ENCODE peak calls at places on chromosomes 12 and 14, in nine cellular contexts. N is MCF 10A, M is AG04450, H is Peyer's patch, R is GM12865, P is endothelial cell, J is hepatocyte, Y is H9, S is HFF-Myc. Q is an unnamed sample.

GRCh38 chr14:68469208-68469713 is 323.6 kb downstream of the ZFP36L1 start:
- DNase-seq in N (no peak), J (no peak), S (no peak), P (no peak), H (no peak), Y (no peak), M (no peak), R (no peak), Q (no peak)

GRCh38 chr14:95267306-95267705 is 52.4 kb downstream of the CLMN start:
- DNase-seq in Y (no peak), P (no peak), M (no peak), H (no peak), J (no peak), N (no peak), S (no peak), R (peak), Q (no peak)

GRCh38 chr12:130661059-130661458 is 55.0 kb downstream of the RIMBP2 start:
- DNase-seq in R (no peak), M (no peak), N (no peak), J (no peak), Y (no peak), P (no peak), S (no peak), H (no peak), Q (no peak)

GRCh38 chr14:105529506-105530445 is 3.4 kb downstream of the TMEM121 start:
- DNase-seq in M (no peak), R (peak), H (peak), S (no peak), Y (no peak), J (peak), N (no peak), P (no peak), Q (peak)

GRCh38 chr12:89946518-89946917 is 237.9 kb upstream of the ATP2B1 start:
- DNase-seq in H (no peak), J (no peak), S (no peak), M (no peak), Y (no peak), R (no peak), N (no peak), P (no peak), Q (no peak)

GRCh38 chr12:28033538-28033915 is 61.0 kb upstream of the PTHLH start:
- DNase-seq in M (no peak), R (no peak), H (no peak), Y (no peak), J (no peak), N (peak), S (no peak), P (no peak), Q (no peak)

GRCh38 chr12:6195665-6196535 is 4.3 kb upstream of the CD9 start:
- DNase-seq in H (peak), J (peak), S (peak), P (peak), M (peak), N (peak), R (peak), Y (peak), Q (peak)

GRCh38 chr12:104521731-104522130 is 65.0 kb downstream of the CHST11 start:
- DNase-seq in P (no peak), N (peak), Y (no peak), R (no peak), J (no peak), H (no peak), M (no peak), S (no peak), Q (no peak)

GRCh38 chr12:82574191-82574590 is 112.5 kb upstream of the TMTC2 start:
- DNase-seq in H (no peak), P (no peak), R (no peak), M (no peak), J (no peak), N (no peak), S (no peak), Y (no peak), Q (no peak)

GRCh38 chr14:99475179-99475578 is 5.5 kb downstream of the SETD3 start:
- DNase-seq in Y (no peak), H (no peak), M (no peak), P (no peak), N (no peak), R (no peak), J (peak), S (no peak), Q (no peak)

GRCh38 chr12:12563529-12563928 is 866 bp upstream of the DUSP16 start:
- DNase-seq in J (no peak), P (no peak), M (no peak), S (no peak), Y (no peak), H (no peak), R (no peak), N (no peak), Q (no peak)

GRCh38 chr12:96237035-96237434 is 42.9 kb downstream of the ELK3 start:
- DNase-seq in H (no peak), P (no peak), N (no peak), M (no peak), S (no peak), R (no peak), J (no peak), Y (no peak), Q (no peak)

GRCh38 chr14:35045798-35046047 is 349 bp upstream of the FAM177A1 start:
- DNase-seq in R (no peak), P (no peak), Y (no peak), M (no peak), S (no peak), H (no peak), J (no peak), N (no peak), Q (no peak)

GRCh38 chr14:95255487-95255886 is 64.2 kb downstream of the CLMN start:
- DNase-seq in S (no peak), P (peak), N (peak), J (peak), Y (peak), R (peak), M (no peak), H (peak), Q (no peak)

GRCh38 chr12:115752913-115753726 is 524.4 kb downstream of the MED13L start:
- DNase-seq in R (peak), N (peak), M (peak), Y (peak), J (peak), H (no peak), P (peak), S (peak), Q (peak)

GRCh38 chr12:38711055-38711454 is 194.3 kb downstream of the CPNE8 start:
- DNase-seq in J (peak), N (no peak), S (no peak), R (peak), M (no peak), P (no peak), Y (no peak), H (no peak), Q (peak)

GRCh38 chr12:16347391-16348298 is at the start of gene MGST1:
- DNase-seq in J (peak), R (peak), P (peak), M (no peak), N (peak), S (no peak), Y (peak), H (no peak), Q (no peak)

GRCh38 chr12:91926810-91927209 is 218.8 kb downstream of the BTG1 start:
- DNase-seq in M (peak), S (peak), N (peak), J (peak), H (no peak), P (no peak), R (no peak), Y (no peak), Q (no peak)

GRCh38 chr14:75126121-75126544 is 715 bp downstream of the NEK9 start:
- DNase-seq in Y (no peak), R (peak), P (no peak), M (no peak), S (no peak), J (no peak), H (no peak), N (no peak), Q (peak)

GRCh38 chr14:87712386-87713113 is 280.4 kb downstream of the GALC start:
- DNase-seq in N (no peak), Y (no peak), H (no peak), R (no peak), M (no peak), S (no peak), P (no peak), J (peak), Q (no peak)

GRCh38 chr14:50559990-50560928 is at the start of gene ATL1:
- DNase-seq in P (peak), N (peak), M (peak), H (peak), Y (peak), J (peak), S (no peak), R (peak), Q (peak)

GRCh38 chr12:18703916-18704315 is 33.9 kb downstream of the PLCZ1 start:
- DNase-seq in Y (no peak), S (no peak), J (no peak), P (no peak), N (no peak), M (no peak), R (no peak), H (no peak), Q (no peak)

GRCh38 chr12:96185914-96186313 is 8.3 kb upstream of the ELK3 start:
- DNase-seq in R (no peak), Y (no peak), P (no peak), N (no peak), H (no peak), J (no peak), S (no peak), M (no peak), Q (no peak)

GRCh38 chr14:97354119-97354722 is 557.0 kb downstream of the VRK1 start:
- DNase-seq in M (no peak), P (no peak), R (no peak), J (no peak), Y (no peak), H (no peak), N (no peak), S (no peak), Q (no peak)

GRCh38 chr12:45863332-45863731 is 127.0 kb downstream of the SCAF11 start:
- DNase-seq in S (no peak), N (no peak), M (no peak), Y (no peak), P (no peak), J (no peak), H (no peak), R (no peak), Q (no peak)

GRCh38 chr14:53850714-53851296 is 105.8 kb downstream of the BMP4 start:
- DNase-seq in R (no peak), P (no peak), Y (no peak), S (peak), J (no peak), N (peak), M (no peak), H (no peak), Q (no peak)

GRCh38 chr12:482061-482460 is 22.3 kb downstream of the B4GALNT3 start:
- DNase-seq in N (no peak), J (no peak), S (no peak), R (no peak), M (no peak), P (no peak), Y (peak), H (no peak), Q (no peak)

GRCh38 chr14:59424707-59425106 is 40.5 kb downstream of the GPR135 start:
- DNase-seq in R (no peak), S (no peak), Y (no peak), H (no peak), J (no peak), P (no peak), M (no peak), N (no peak), Q (no peak)

GRCh38 chr12:43444940-43445564 is 107.0 kb downstream of the ADAMTS20 start:
- DNase-seq in S (peak), M (peak), Y (peak), P (peak), R (peak), H (no peak), J (peak), N (peak), Q (peak)

GRCh38 chr12:9806714-9807113 is 20.6 kb upstream of the KLRF1 start:
- DNase-seq in S (no peak), H (no peak), M (no peak), N (no peak), P (no peak), Y (no peak), R (no peak), J (no peak), Q (no peak)

GRCh38 chr14:83467811-83468210 is 1934.2 kb upstream of the SEL1L start:
- DNase-seq in N (no peak), H (no peak), R (no peak), M (no peak), Y (no peak), P (no peak), S (peak), J (no peak), Q (no peak)

GRCh38 chr14:73757381-73757780 is 43.2 kb upstream of the PNMA1 start:
- DNase-seq in P (no peak), N (no peak), M (no peak), S (no peak), J (no peak), R (peak), Y (no peak), H (no peak), Q (peak)

GRCh38 chr12:48927261-48927660 is 2.0 kb upstream of the FKBP11 start:
- DNase-seq in H (no peak), J (no peak), P (no peak), R (no peak), N (no peak), Y (no peak), S (no peak), M (peak), Q (no peak)
- TF ChIP-seq CTCF in H (no peak), J (no peak), P (no peak), R (no peak), N (no peak), Y (no peak), S (no peak), M (no peak), Q (no peak)

DNA sequence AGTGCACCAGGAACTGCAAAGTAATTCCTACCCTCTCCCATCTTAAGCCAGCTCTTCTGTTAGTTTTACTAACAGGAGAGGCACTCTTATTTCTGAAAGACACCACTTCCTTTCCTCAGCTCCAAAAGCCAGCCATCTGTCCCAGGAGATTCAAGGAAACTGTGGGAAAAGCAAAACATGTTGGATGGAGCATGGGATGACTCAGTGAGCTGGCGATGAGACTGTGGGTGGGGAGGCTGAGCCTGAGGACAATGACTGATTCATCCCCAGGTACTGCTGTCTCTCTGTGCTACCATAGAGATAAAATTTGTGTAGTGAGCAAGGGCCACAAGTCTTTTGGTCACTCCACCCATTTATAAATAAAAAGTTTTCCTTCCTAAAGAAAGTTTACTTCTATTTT is 141.4 kb downstream of the MYRFL start:
- DNase-seq in M (no peak), R (no peak), H (no peak), J (peak), S (peak), P (peak), Y (no peak), N (peak), Q (no peak)
- TF ChIP-seq CTCF in M (no peak), R (no peak), H (no peak), J (no peak), S (no peak), P (no peak), Y (no peak), N (no peak), Q (no peak)

GRCh38 chr14:92794961-92795360 is 856 bp downstream of the GOLGA5 start:
- DNase-seq in Y (no peak), H (no peak), J (no peak), P (no peak), N (no peak), M (no peak), S (no peak), R (no peak), Q (no peak)

GRCh38 chr14:92792885-92793284 is 1.2 kb upstream of the GOLGA5 start:
- DNase-seq in N (peak), M (no peak), H (no peak), J (no peak), Y (no peak), R (no peak), S (no peak), P (no peak), Q (no peak)

GRCh38 chr14:92794547-92794941 is 439 bp downstream of the GOLGA5 start:
- DNase-seq in P (peak), S (no peak), Y (no peak), N (peak), M (no peak), J (peak), R (peak), H (no peak), Q (no peak)

GRCh38 chr14:92797935-92798653 is 4.0 kb downstream of the GOLGA5 start:
- DNase-seq in N (no peak), S (no peak), H (no peak), M (no peak), J (no peak), Y (no peak), R (no peak), P (no peak), Q (no peak)

DNA sequence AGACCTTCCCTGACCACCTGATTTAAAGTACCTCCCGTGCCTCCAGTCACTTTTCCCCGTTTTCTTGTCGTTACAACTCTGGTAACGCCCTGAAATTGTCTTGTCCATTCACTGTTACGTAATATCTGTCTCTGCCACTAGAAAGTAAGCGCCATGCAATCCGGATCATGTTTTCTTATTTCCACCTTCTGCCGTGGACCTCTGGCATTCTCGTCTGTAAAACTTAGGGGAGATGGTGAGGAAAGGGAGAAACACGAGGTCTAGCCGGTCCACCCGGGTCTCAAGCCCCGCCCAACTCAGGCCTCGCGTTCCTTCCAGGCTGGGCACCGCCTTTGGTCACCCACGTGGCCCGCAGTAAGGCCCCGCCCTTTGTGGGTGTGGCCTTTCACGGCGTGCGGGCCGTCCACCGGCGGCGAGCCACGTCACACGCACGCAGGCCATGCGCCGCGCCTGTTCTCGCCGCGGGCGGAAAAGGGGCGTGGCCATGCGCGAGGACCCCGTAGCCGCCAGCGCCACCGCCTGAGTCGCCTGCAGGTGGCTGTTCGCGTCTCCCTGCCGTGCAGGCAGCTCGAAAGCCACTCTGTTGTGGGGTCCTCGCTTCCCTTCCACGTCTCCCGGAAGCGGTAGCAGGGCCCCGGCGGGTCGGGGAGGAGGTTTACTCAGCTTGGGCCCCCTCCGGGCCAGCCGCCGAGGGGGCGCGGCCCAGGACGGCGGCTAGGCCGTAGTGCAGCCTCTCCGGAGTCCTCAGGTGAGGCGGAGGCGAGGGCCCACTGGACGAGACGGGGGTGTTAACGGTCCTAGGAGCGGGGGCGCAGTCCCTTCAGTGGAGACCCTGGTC is at the start of gene GOLGA5:
- DNase-seq in J (peak), R (peak), S (peak), M (peak), H (peak), N (peak), Y (peak), P (peak), Q (peak)
- TF ChIP-seq CTCF in J (no peak), R (no peak), S (no peak), M (no peak), H (peak), N (no peak), Y (no peak), P (no peak), Q (no peak)

GRCh38 chr12:46920503-46920902 is 94.7 kb upstream of the SLC38A4 start:
- DNase-seq in Y (no peak), S (no peak), R (no peak), J (no peak), P (no peak), M (no peak), N (no peak), H (no peak), Q (peak)
- TF ChIP-seq CTCF in Y (no peak), S (no peak), R (no peak), J (no peak), P (no peak), M (no peak), N (no peak), H (no peak), Q (no peak)

GRCh38 chr14:70644016-70644415 is 2.3 kb downstream of the TTC9 start:
- DNase-seq in M (no peak), H (no peak), N (no peak), J (no peak), Y (no peak), R (no peak), P (no peak), S (no peak), Q (no peak)
- TF ChIP-seq CTCF in M (no peak), H (no peak), N (no peak), J (no peak), Y (no peak), R (no peak), P (no peak), S (no peak), Q (no peak)

DNA sequence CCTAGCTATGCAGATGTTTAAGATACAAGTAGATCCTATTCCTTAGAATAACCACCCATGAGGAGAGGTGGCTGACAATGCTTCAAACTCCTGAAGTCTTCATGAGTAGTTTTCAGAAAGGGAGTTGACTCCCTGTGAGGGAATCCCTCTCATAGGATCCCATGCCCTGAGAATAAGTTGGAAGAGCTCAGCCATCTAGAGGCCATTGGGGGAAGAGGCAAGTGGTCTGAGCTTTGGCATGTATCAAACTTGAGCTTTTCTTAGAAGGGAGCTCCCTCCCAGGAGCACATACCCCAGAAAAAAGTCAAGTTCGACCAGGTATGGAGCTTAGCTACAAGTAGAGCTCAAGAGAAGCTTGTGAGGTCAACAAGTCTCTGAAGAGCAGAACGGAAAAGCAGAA is 165.7 kb upstream of the RBM19 start:
- DNase-seq in J (peak), H (no peak), N (no peak), R (no peak), Y (peak), P (no peak), M (no peak), S (no peak), Q (no peak)
- TF ChIP-seq CTCF in J (peak), H (no peak), N (no peak), R (no peak), Y (peak), P (no peak), M (peak), S (peak), Q (no peak)

GRCh38 chr12:85445060-85445938 is 165.3 kb downstream of the ALX1 start:
- DNase-seq in R (no peak), J (peak), Y (no peak), M (no peak), S (no peak), H (no peak), P (no peak), N (no peak), Q (no peak)

GRCh38 chr12:85441025-85441424 is 161.0 kb downstream of the ALX1 start:
- DNase-seq in P (no peak), R (no peak), M (no peak), Y (no peak), J (no peak), N (no peak), H (no peak), S (no peak), Q (no peak)

GRCh38 chr12:85440273-85440672 is 160.3 kb downstream of the ALX1 start:
- DNase-seq in S (no peak), N (no peak), P (no peak), Y (no peak), J (peak), H (no peak), M (no peak), R (no peak), Q (no peak)

GRCh38 chr12:85441740-85442139 is 161.7 kb downstream of the ALX1 start:
- DNase-seq in S (no peak), H (no peak), P (no peak), N (peak), R (no peak), M (no peak), Y (no peak), J (peak), Q (no peak)
- TF ChIP-seq CTCF in S (peak), H (no peak), P (no peak), N (peak), R (no peak), M (peak), Y (peak), J (peak), Q (peak)

GRCh38 chr12:124177951-124178316 is 117.0 kb upstream of the RFLNA start:
- DNase-seq in P (no peak), M (no peak), Y (no peak), H (no peak), S (no peak), R (no peak), N (no peak), J (no peak), Q (no peak)
- TF ChIP-seq CTCF in P (no peak), M (no peak), Y (no peak), H (no peak), S (no peak), R (no peak), N (no peak), J (no peak), Q (no peak)

Q was measured in GM13977.